ENCODE peak calls at places on chromosome 21, in eight cellular contexts. R is tibial artery, O is A549, B is sigmoid colon, M is pancreas, N is thoracic aorta, I is heart right ventricle, X is Peyer's patch. C is an unnamed sample.

GRCh38 chr21:36627242-36627641 is 71.7 kb upstream of the SIM2 start:
- DNase-seq in I (no peak), B (no peak), X (no peak), M (no peak), O (no peak), R (no peak), N (no peak), C (peak; percentile 17)

GRCh38 chr21:29335720-29336119 is 37.0 kb downstream of the BACH1 start:
- DNase-seq in X (no peak), I (no peak), R (no peak), N (no peak), M (no peak), B (no peak), O (no peak), C (peak; percentile 75)

GRCh38 chr21:14554948-14555347 is 8.8 kb upstream of the SAMSN1 start:
- DNase-seq in R (no peak), M (no peak), N (no peak), I (no peak), O (no peak), B (no peak), X (no peak), C (no peak)

GRCh38 chr21:15121097-15121654 is 56.4 kb upstream of the NRIP1 start:
- DNase-seq in M (no peak), X (no peak), R (no peak), I (no peak), N (no peak), O (no peak), B (no peak), C (no peak)

GRCh38 chr21:29376556-29376955 is 77.8 kb downstream of the BACH1 start:
- DNase-seq in O (peak; percentile 42), X (no peak), R (no peak), B (peak; percentile 67), I (peak; percentile 18), N (no peak), M (no peak), C (no peak)

GRCh38 chr21:15421521-15421920 is 308.3 kb upstream of the USP25 start:
- DNase-seq in O (no peak), B (no peak), N (no peak), X (no peak), R (no peak), I (no peak), M (no peak), C (peak; percentile 83)

GRCh38 chr21:31201548-31201947 is 142.5 kb downstream of the TIAM1 start:
- DNase-seq in M (no peak), N (peak; percentile 29), X (no peak), O (no peak), R (no peak), I (no peak), B (peak; percentile 83), C (no peak)

GRCh38 chr21:28627691-28628090 is 365.0 kb downstream of the LTN1 start:
- DNase-seq in B (no peak), M (no peak), R (no peak), I (no peak), N (no peak), O (no peak), X (no peak), C (no peak)

GRCh38 chr21:36811762-36812161 is 112.8 kb downstream of the SIM2 start:
- DNase-seq in O (no peak), M (no peak), R (no peak), I (no peak), X (no peak), B (no peak), N (no peak), C (no peak)

GRCh38 chr21:34908424-34909055 is 140.6 kb downstream of the RUNX1 start:
- DNase-seq in B (peak; percentile 70), N (no peak), X (no peak), I (no peak), O (peak; percentile 48), M (no peak), R (no peak), C (no peak)

GRCh38 chr21:41460578-41461527 is 34.8 kb downstream of the MX1 start:
- DNase-seq in N (peak; percentile 28), R (peak; percentile 84), X (peak; percentile 81), O (peak; percentile 65), B (peak; percentile 87), M (peak; percentile 68), I (peak; percentile 71), C (peak; percentile 55)

GRCh38 chr21:43913928-43914327 is 48.9 kb downstream of the AGPAT3 start:
- DNase-seq in B (peak; percentile 64), O (no peak), M (no peak), X (peak; percentile 8), I (no peak), N (no peak), R (peak; percentile 48), C (no peak)

GRCh38 chr21:14591882-14592281 is 45.8 kb upstream of the SAMSN1 start:
- DNase-seq in O (no peak), I (no peak), B (no peak), X (no peak), N (no peak), M (no peak), R (no peak), C (peak; percentile 12)

GRCh38 chr21:29144736-29145353 is 14.4 kb downstream of the MAP3K7CL start:
- DNase-seq in M (no peak), R (no peak), N (no peak), O (no peak), X (no peak), I (no peak), B (no peak), C (no peak)

GRCh38 chr21:17279663-17280062 is 233.2 kb upstream of the CXADR start:
- DNase-seq in M (no peak), B (no peak), N (no peak), I (no peak), O (no peak), X (no peak), R (no peak), C (no peak)
- H3K4me1 ChIP-seq in M (no peaks in the 10 kb centered on the region), B (no peaks in the 10 kb centered on the region), N (no peaks in the 10 kb centered on the region), I (no peaks in the 10 kb centered on the region), O (no peaks in the 10 kb centered on the region), X (no peaks in the 10 kb centered on the region), R (no peaks in the 10 kb centered on the region), C (no peaks in the 10 kb centered on the region)

GRCh38 chr21:46089285-46089684 is 8.6 kb upstream of the COL6A2 start:
- DNase-seq in O (no peak), I (no peak), R (no peak), N (no peak), M (no peak), B (peak; percentile 51), X (no peak), C (no peak)
- TF ChIP-seq CTCF in O (no peak), I (no peak), R (no peak), N (no peak), M (no peak), B (no peak), X (no peak), C (no peak)

DNA sequence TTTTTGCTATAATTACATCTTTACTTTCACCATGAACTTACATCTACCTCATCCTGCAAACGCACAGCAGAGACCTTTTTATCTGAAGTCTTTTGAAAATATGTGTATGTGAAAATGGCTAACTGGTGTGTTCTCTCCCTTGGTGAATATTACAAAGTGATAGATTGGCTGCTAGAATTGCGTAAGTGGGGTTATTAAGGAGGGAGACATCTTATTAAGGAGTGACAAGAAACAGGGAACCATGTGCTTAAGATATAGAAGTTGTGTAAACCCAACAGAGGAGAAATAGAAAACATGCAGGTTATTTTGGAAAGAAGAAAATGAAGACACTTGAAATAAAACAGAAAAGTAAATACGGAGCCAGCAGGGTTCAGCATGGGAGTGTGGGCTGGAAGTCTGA is 7.8 kb downstream of the KCNJ15 start:
- DNase-seq in I (no peak), M (no peak), O (no peak), N (no peak), R (no peak), X (no peak), B (no peak), C (no peak)
- H3K4me1 ChIP-seq in I (peaks cover 44% of the 10 kb centered on the region), M (peaks cover 17% of the 10 kb centered on the region), O (peaks cover 54% of the 10 kb centered on the region), N (peaks cover 59% of the 10 kb centered on the region), R (peaks cover 8% of the 10 kb centered on the region), X (no peaks in the 10 kb centered on the region), B (no peaks in the 10 kb centered on the region), C (peaks cover 33% of the 10 kb centered on the region)

GRCh38 chr21:39390212-39390765 is 41.4 kb upstream of the HMGN1 start:
- DNase-seq in O (no peak), N (no peak), I (no peak), R (no peak), X (no peak), M (no peak), B (no peak), C (no peak)
- TF ChIP-seq CTCF in O (no peak), N (peak; percentile 18), I (no peak), R (no peak), X (no peak), M (no peak), B (no peak), C (no peak)

C was measured in foreskin keratinocyte.